ENCODE peak calls at places on chromosome 13, in six cellular contexts. W, G, L, B, C and R are unnamed samples.

GRCh38 chr13:34162545-34162936 is 344.6 kb downstream of the RFC3 start:
- DNase-seq in G (no peak), C (no peak), B (no peak), W (no peak), L (no peak), R (no peak)

GRCh38 chr13:44904982-44905381 is 84.3 kb downstream of the NUFIP1 start:
- DNase-seq in B (no peak), W (peak; percentile 75), G (peak; percentile 65), C (no peak), L (no peak), R (no peak)

GRCh38 chr13:22757530-22758120 is 423.2 kb upstream of the SGCG start:
- DNase-seq in W (peak; percentile 10), C (no peak), B (no peak), G (no peak), L (peak; percentile 9), R (peak; percentile 24)

GRCh38 chr13:31048521-31048920 is 113.2 kb downstream of the HSPH1 start:
- DNase-seq in W (peak; percentile 24), C (no peak), L (no peak), G (peak; percentile 38), B (no peak), R (no peak)

GRCh38 chr13:26838821-26839220 is 78.2 kb upstream of the GPR12 start:
- DNase-seq in G (no peak), L (no peak), C (no peak), B (no peak), W (no peak), R (no peak)

GRCh38 chr13:98606296-98606695 is 29.4 kb upstream of the STK24 start:
- DNase-seq in B (no peak), G (no peak), W (no peak), L (no peak), C (no peak), R (no peak)

GRCh38 chr13:73514208-73514607 is 455.4 kb downstream of the KLF5 start:
- DNase-seq in W (no peak), L (no peak), G (no peak), B (no peak), C (no peak), R (no peak)

GRCh38 chr13:112956516-112957294 is 12.3 kb upstream of the MCF2L start:
- DNase-seq in G (no peak), B (no peak), L (no peak), C (peak; percentile 77), W (no peak), R (no peak)

GRCh38 chr13:101755228-101755887 is 302.9 kb downstream of the ITGBL1 start:
- DNase-seq in C (no peak), G (no peak), W (no peak), L (no peak), B (no peak), R (no peak)

GRCh38 chr13:46994492-46994891 is 97.6 kb upstream of the HTR2A start:
- DNase-seq in W (no peak), C (no peak), L (no peak), G (no peak), B (no peak), R (no peak)

GRCh38 chr13:109979186-109979585 is 192.8 kb upstream of the IRS2 start:
- DNase-seq in B (no peak), G (no peak), C (no peak), W (no peak), L (no peak), R (no peak)

GRCh38 chr13:44921931-44922758 is 67.1 kb downstream of the NUFIP1 start:
- DNase-seq in L (no peak), B (no peak), C (peak; percentile 81), G (peak; percentile 55), W (peak; percentile 92), R (no peak)

GRCh38 chr13:67464154-67464553 is 234.0 kb upstream of the PCDH9 start:
- DNase-seq in L (no peak), C (no peak), B (no peak), W (no peak), G (no peak), R (no peak)

GRCh38 chr13:78298657-78299056 is 304.7 kb downstream of the POU4F1 start:
- DNase-seq in G (peak; percentile 13), W (no peak), B (no peak), C (no peak), L (no peak), R (no peak)

GRCh38 chr13:77300176-77301141 is 26.4 kb downstream of the MYCBP2 start:
- DNase-seq in W (peak; percentile 16), B (no peak), G (peak; percentile 75), C (no peak), L (peak; percentile 15), R (peak; percentile 61)

GRCh38 chr13:37598572-37598971 is at the start of gene POSTN:
- DNase-seq in C (no peak), G (peak; percentile 8), W (no peak), L (no peak), B (no peak), R (no peak)

GRCh38 chr13:37074703-37075102 is 15.2 kb upstream of the SUPT20H start:
- DNase-seq in G (peak; percentile 30), C (no peak), B (no peak), L (no peak), W (peak; percentile 11), R (peak; percentile 37)

GRCh38 chr13:72383646-72384045 is 343.8 kb downstream of the MZT1 start:
- DNase-seq in G (no peak), L (no peak), B (no peak), W (no peak), C (no peak), R (peak; percentile 53)
- TF ChIP-seq POLR2A in G (no peak), L (no peak), B (no peak), W (no peak), C (no peak), R (no peak)

GRCh38 chr13:71290963-71291937 is 575.8 kb downstream of the DACH1 start:
- DNase-seq in L (peak; percentile 2), G (peak; percentile 25), C (peak; percentile 66), B (peak; percentile 71), W (peak; percentile 73), R (peak; percentile 58)
- TF ChIP-seq MYC in L (no peak), G (no peak), C (no peak), B (no peak), W (no peak), R (no peak)

GRCh38 chr13:24506698-24507335 is 5.8 kb downstream of the PARP4 start:
- DNase-seq in W (no peak), G (no peak), L (no peak), C (no peak), B (no peak), R (no peak)

GRCh38 chr13:24516919-24517318 is 4.3 kb upstream of the PARP4 start:
- DNase-seq in G (no peak), C (no peak), L (no peak), B (no peak), W (no peak), R (no peak)

GRCh38 chr13:24511019-24511823 is 1.4 kb downstream of the PARP4 start:
- DNase-seq in G (peak; percentile 85), C (peak; percentile 26), W (peak; percentile 68), L (peak; percentile 56), B (peak; percentile 63), R (peak; percentile 79)

GRCh38 chr13:24511824-24512207 is 762 bp downstream of the PARP4 start:
- DNase-seq in C (no peak), G (no peak), W (no peak), L (no peak), B (peak; percentile 9), R (no peak)

DNA sequence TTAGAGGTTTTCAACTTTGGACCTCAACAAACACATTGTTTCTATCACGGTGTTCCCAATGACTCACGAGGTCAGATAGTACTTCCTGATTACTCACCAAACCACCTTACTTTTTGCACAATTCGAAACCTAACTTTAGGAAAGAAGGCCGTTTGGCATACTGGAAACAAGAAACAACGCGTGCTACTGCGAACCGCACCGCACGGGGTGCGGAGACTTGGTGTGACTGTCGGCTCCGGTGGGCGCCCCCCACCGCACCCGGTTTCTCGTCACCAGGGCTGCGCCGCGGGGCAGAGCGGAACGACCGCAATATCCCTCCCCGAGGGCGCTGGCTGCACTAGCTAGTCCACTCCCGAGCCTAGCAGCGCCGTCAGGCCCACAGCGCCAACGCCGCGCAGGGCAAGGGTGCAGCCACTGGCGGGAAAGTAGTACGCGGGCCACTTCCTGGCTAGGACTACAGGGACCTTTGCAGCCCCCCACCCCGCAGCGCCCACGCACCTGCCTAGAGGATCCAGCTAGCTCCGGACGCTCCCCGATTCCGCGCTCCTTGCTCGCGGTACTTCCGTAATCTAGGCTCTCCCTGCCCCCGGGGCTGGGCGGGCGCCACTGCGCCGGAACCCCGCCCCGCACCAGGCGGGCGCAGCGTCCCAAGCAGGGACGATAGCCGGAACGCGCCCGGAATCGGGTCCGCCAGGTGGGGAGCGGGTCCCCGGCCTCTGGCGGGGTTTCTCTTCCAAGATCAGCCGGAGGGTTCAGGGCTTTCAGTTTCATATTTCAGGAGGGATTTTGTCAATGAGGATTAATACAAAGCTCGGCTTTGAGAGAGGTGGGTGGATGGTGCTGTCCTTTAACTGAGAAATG is at the start of gene PARP4:
- DNase-seq in B (peak; percentile 34), W (peak; percentile 81), G (peak; percentile 90), L (peak; percentile 87), C (peak; percentile 93), R (peak; percentile 92)
- TF ChIP-seq POLR2A in B (peak; percentile 92), W (peak; percentile 58), G (peak; percentile 81), L (peak; percentile 91), C (peak; percentile 92), R (peak; percentile 98)

DNA sequence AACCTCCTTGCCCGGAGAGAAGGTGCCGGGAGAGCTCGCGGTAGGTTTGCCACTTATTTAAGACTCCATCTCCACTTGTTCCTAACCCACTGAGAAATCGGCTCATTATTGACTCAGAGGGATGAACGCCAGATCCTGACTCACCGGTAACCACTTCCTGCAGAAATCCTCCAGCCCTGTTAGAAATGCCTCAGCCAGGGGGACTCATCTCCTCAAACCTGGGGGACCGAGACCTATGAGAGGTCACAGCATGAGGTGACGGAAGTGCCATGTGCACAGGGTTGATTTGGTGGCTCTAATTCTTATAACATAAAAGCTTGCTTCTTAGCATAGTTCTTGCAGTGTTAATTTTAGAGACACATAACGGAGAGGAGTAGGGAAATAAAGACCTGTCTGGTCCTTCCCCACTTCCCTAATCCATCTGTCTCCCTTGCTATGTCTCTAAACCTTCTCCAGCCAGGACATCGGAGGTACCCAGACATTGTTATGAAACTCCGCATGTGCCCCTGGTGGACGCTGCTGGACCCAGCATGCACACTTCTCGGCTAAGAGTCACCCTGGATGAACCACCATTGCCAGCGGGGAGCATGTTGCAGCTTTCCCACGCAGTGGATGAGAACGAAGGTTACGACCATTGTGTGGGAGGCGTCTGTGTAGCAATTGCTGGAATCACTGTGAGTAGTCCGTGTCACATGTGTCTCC is 158.9 kb downstream of the EFNB2 start:
- DNase-seq in B (no peak), C (no peak), W (peak; percentile 48), L (no peak), G (peak; percentile 95), R (peak; percentile 67)
- TF ChIP-seq MYC in B (no peak), C (no peak), W (no peak), L (no peak), G (no peak), R (peak; percentile 45)

DNA sequence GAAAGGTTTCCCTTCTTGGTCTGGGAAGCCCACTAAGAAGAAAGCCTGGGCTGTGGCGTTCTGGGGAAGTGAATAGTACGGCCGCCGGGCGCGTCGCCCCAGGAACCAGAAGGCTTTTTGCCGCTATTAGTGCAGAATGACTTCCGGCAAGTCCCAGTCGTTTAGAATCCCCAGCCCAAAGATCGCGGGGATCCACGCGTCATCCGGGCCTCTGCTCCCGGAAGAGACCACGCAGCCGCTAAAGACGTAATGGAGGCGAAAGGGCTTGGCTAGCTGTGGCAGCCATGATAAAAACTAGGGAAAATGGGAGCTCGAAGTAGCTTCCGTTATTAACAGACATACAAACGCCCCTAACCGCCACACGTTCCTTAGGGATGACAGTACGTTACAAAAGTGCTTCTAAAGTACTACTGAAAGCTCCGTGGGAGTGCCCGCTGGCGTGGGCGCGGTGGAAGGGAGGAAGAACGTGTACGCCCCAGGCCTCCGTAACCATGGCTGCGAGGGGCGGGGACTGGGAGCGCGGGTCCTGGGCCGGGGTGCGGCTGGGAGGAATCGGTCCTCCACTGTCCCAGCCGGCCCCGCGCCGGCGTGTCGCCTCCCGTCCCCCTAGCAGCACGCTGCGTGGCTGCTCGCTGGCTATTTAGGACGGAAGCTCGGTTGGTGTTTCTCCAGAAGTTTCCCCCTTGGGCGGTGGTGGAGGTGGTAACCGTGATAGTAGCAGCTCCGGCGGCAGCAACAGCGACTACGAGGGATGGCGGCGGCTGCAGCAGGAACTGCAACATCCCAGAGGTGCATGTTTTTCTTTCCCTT is at the start of gene SUGT1:
- DNase-seq in G (peak; percentile 98), B (peak; percentile 92), W (peak; percentile 96), L (peak; percentile 95), C (peak; percentile 94), R (peak; percentile 99)
- TF ChIP-seq POLR2A in G (peak; percentile 95), B (peak; percentile 79), W (peak; percentile 75), L (peak; percentile 82), C (peak; percentile 93), R (peak; percentile 86)